ENCODE peak calls at places on chromosomes 4 and X, in nine cellular contexts. P, C, B, J, V, N, E, H and F are unnamed samples.

GRCh38 chr4:6201580-6202091 is 1.3 kb upstream of the JAKMIP1 start:
- DNase-seq in P (no peak), C (no peak), B (no peak), J (no peak), V (no peak), N (no peak), E (no peak), H (no peak), F (no peak)

GRCh38 chr4:8905236-8905772 is 33.7 kb upstream of the HMX1 start:
- DNase-seq in P (no peak), C (peak), B (peak), J (no peak), V (no peak), N (no peak), E (no peak), H (no peak), F (no peak)

GRCh38 chrX:153642313-153642654 is 4.7 kb upstream of the DUSP9 start:
- DNase-seq in P (no peak), C (no peak), B (no peak), J (no peak), V (no peak), N (no peak), E (no peak), H (no peak), F (no peak)

GRCh38 chr4:83180469-83180968 is 66.0 kb upstream of the PLAC8 start:
- DNase-seq in P (no peak), C (no peak), B (no peak), J (no peak), V (no peak), N (no peak), E (no peak), H (no peak), F (no peak)

GRCh38 chr4:68872442-68873217 is 56.8 kb downstream of the UGT2B10 start:
- DNase-seq in P (no peak), C (no peak), B (no peak), J (no peak), V (no peak), N (no peak), E (no peak), H (no peak), F (no peak)

GRCh38 chr4:120856294-120856693 is 66.2 kb downstream of the PRDM5 start:
- DNase-seq in P (no peak), C (no peak), B (no peak), J (no peak), V (no peak), N (no peak), E (no peak), H (no peak), F (no peak)

GRCh38 chrX:16873106-16873505 is 2.9 kb upstream of the RBBP7 start:
- DNase-seq in P (no peak), C (no peak), B (no peak), J (no peak), V (no peak), N (no peak), E (no peak), H (no peak), F (no peak)

GRCh38 chrX:96774116-96774515 is 89.5 kb downstream of the DIAPH2 start:
- DNase-seq in P (no peak), C (no peak), B (no peak), J (no peak), V (no peak), N (no peak), E (no peak), H (no peak), F (no peak)

GRCh38 chr4:153790962-153791551 is 2.2 kb upstream of the SFRP2 start:
- DNase-seq in P (peak), C (peak), B (peak), J (no peak), V (no peak), N (no peak), E (no peak), H (no peak), F (no peak)

GRCh38 chrX:107574054-107574683 is 54.1 kb upstream of the PRPS1 start:
- DNase-seq in P (peak), C (no peak), B (no peak), J (peak), V (no peak), N (no peak), E (peak), H (peak), F (no peak)

GRCh38 chrX:131235768-131236167 is 53.3 kb downstream of the IGSF1 start:
- DNase-seq in P (no peak), C (no peak), B (no peak), J (no peak), V (no peak), N (no peak), E (no peak), H (no peak), F (no peak)

GRCh38 chrX:5559386-5559785 is 669.3 kb downstream of the NLGN4X start:
- DNase-seq in P (no peak), C (no peak), B (no peak), J (no peak), V (no peak), N (no peak), E (no peak), H (no peak), F (no peak)

GRCh38 chr4:181597766-181598165 is 645.4 kb upstream of the TENM3 start:
- DNase-seq in P (peak), C (no peak), B (no peak), J (no peak), V (no peak), N (no peak), E (peak), H (peak), F (no peak)

GRCh38 chr4:26157541-26157940 is 163.3 kb upstream of the RBPJ start:
- DNase-seq in P (no peak), C (no peak), B (no peak), J (no peak), V (no peak), N (no peak), E (no peak), H (no peak), F (no peak)

GRCh38 chrX:131752493-131753198 is 208.8 kb downstream of the OR13H1 start:
- DNase-seq in P (no peak), C (no peak), B (peak), J (peak), V (no peak), N (no peak), E (peak), H (peak), F (no peak)

GRCh38 chr4:152983221-152983620 is 47.1 kb downstream of the FHDC1 start:
- DNase-seq in P (peak), C (no peak), B (no peak), J (peak), V (no peak), N (no peak), E (peak), H (no peak), F (no peak)

GRCh38 chr4:35952751-35953150 is 291.6 kb downstream of the ARAP2 start:
- DNase-seq in P (no peak), C (no peak), B (no peak), J (no peak), V (no peak), N (no peak), E (no peak), H (no peak), F (no peak)

GRCh38 chr4:20356565-20356964 is 104.9 kb downstream of the SLIT2 start:
- DNase-seq in P (no peak), C (no peak), B (no peak), J (no peak), V (peak), N (no peak), E (peak), H (no peak), F (no peak)

GRCh38 chr4:144355809-144356757 is 215.6 kb upstream of the GYPA start:
- DNase-seq in P (peak), C (no peak), B (no peak), J (peak), V (peak), N (peak), E (peak), H (peak), F (peak)

DNA sequence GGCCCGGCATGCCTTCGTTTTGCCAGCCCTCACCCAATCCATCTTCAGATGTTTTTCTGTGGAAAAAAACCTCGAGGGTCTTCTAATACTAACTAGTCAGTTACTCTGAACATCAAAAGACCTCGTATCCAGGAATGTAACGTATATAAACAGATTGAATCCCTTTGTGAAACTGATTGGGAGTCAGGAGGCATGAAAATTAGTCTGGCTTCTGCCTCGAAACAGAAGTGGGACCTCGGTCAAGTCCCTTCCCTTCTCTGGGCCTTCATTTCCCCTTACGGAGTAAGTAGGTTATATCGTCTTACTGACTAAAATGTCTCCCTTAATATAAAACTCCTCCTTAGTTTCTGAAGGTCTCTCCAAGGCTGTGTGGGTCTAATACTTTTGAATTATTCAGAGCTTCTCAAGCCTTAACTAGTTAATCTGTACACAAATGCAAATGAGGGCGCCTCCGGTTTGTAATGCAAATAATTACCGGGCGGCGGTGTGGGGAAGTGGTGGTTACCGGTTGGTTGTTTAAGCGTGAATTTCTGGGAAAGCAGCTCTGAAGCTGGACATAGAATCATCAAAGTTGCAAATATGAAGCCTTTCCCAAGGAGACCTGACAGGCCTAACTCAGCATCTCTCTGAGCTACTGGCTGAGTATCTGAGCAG is 11.4 kb upstream of the NKRF start:
- DNase-seq in P (no peak), C (no peak), B (no peak), J (no peak), V (no peak), N (no peak), E (no peak), H (no peak), F (peak)
- H3K4me3 ChIP-seq in P (no peak), C (no peak), B (no peak), J (no peak), V (no peak), N (no peak), E (no peak), H (no peak), F (peak)

GRCh38 chrX:112759512-112759911 is 79.8 kb upstream of the LHFPL1 start:
- DNase-seq in P (no peak), C (no peak), B (no peak), J (no peak), V (no peak), N (no peak), E (no peak), H (no peak), F (peak)

GRCh38 chrX:112761239-112762207 is 79.1 kb downstream of the AMOT start:
- DNase-seq in P (no peak), C (no peak), B (no peak), J (no peak), V (no peak), N (no peak), E (no peak), H (no peak), F (no peak)

GRCh38 chrX:112760697-112761096 is 79.9 kb downstream of the AMOT start:
- DNase-seq in P (peak), C (no peak), B (no peak), J (no peak), V (no peak), N (no peak), E (no peak), H (no peak), F (no peak)
- TF ChIP-seq CTCF in P (peak), C (no peak), B (peak), J (no peak), V (no peak), N (no peak), E (no peak), H (no peak), F (peak)

GRCh38 chr4:85500110-85500867 is 25.3 kb downstream of the ARHGAP24 start:
- DNase-seq in P (peak), C (no peak), B (no peak), J (peak), V (no peak), N (no peak), E (no peak), H (no peak), F (no peak)
- H3K4me3 ChIP-seq in P (no peak), C (no peak), B (no peak), J (no peak), V (no peak), N (no peak), E (no peak), H (no peak), F (no peak)

GRCh38 chrX:43380704-43381103 is 275.4 kb upstream of the MAOA start:
- DNase-seq in P (no peak), C (no peak), B (no peak), J (no peak), V (no peak), N (no peak), E (no peak), H (no peak), F (no peak)
- TF ChIP-seq CTCF in P (no peak), C (no peak), B (no peak), J (no peak), V (no peak), N (no peak), E (no peak), H (no peak), F (no peak)

GRCh38 chrX:55919367-55920221 is 202.0 kb downstream of the RRAGB start:
- DNase-seq in P (no peak), C (no peak), B (no peak), J (no peak), V (no peak), N (no peak), E (no peak), H (no peak), F (no peak)
- H3K4me3 ChIP-seq in P (no peak), C (no peak), B (no peak), J (no peak), V (no peak), N (no peak), E (no peak), H (no peak), F (no peak)